ENCODE peak calls at places on chromosome 13, in four cellular contexts. T, G, F and U are unnamed samples.

GRCh38 chr13:49220856-49221614 is 897 bp downstream of the MLNR start:
- DNase-seq in T (no peak), F (no peak), G (peak), U (no peak)

GRCh38 chr13:60627071-60627686 is 230.2 kb downstream of the TDRD3 start:
- DNase-seq in F (no peak), T (no peak), G (peak), U (no peak)

GRCh38 chr13:45337395-45337794 is 3.6 kb downstream of the TPT1 start:
- DNase-seq in F (no peak), G (no peak), T (no peak), U (no peak)

GRCh38 chr13:24275041-24275440 is 34.3 kb upstream of the C1QTNF9 start:
- DNase-seq in G (no peak), T (no peak), F (no peak), U (no peak)

GRCh38 chr13:60410299-60410698 is 13.3 kb downstream of the TDRD3 start:
- DNase-seq in F (no peak), T (no peak), G (no peak), U (no peak)

GRCh38 chr13:113109151-113110047 is 3.8 kb downstream of the F7 start:
- DNase-seq in G (no peak), T (no peak), F (peak), U (no peak)

GRCh38 chr13:113742000-113742441 is 17.0 kb upstream of the TMEM255B start:
- DNase-seq in G (peak), T (no peak), F (peak), U (no peak)

GRCh38 chr13:60146491-60146890 is 17.2 kb downstream of the DIAPH3 start:
- DNase-seq in T (no peak), F (no peak), G (no peak), U (no peak)

GRCh38 chr13:49210114-49210513 is 10.0 kb upstream of the MLNR start:
- DNase-seq in T (no peak), G (no peak), F (no peak), U (no peak)

GRCh38 chr13:94556016-94556415 is 39.9 kb downstream of the TGDS start:
- DNase-seq in F (no peak), T (no peak), G (no peak), U (no peak)

GRCh38 chr13:99296270-99296865 is 10.8 kb downstream of the GPR183 start:
- DNase-seq in G (no peak), F (no peak), T (no peak), U (no peak)

GRCh38 chr13:42732073-42732472 is 49.3 kb upstream of the FAM216B start:
- DNase-seq in F (no peak), T (no peak), G (no peak), U (no peak)

GRCh38 chr13:64278493-64278892 is 2862.8 kb upstream of the PCDH20 start:
- DNase-seq in G (peak), T (peak), F (no peak), U (peak)

GRCh38 chr13:67221630-67222226 is 8.4 kb downstream of the PCDH9 start:
- DNase-seq in T (no peak), F (no peak), G (no peak), U (no peak)

GRCh38 chr13:87872813-87873212 is 201.6 kb downstream of the SLITRK5 start:
- DNase-seq in T (no peak), G (no peak), F (no peak), U (no peak)

GRCh38 chr13:40787062-40787461 is 2.3 kb upstream of the SLC25A15 start:
- DNase-seq in G (peak), T (peak), F (no peak), U (no peak)

GRCh38 chr13:83136660-83137059 is 745.6 kb downstream of the SLITRK1 start:
- DNase-seq in T (no peak), G (no peak), F (no peak), U (no peak)

GRCh38 chr13:94411747-94412146 is 67.7 kb downstream of the DCT start:
- DNase-seq in G (peak), T (no peak), F (no peak), U (no peak)

GRCh38 chr13:77177646-77178045 is 149.2 kb downstream of the MYCBP2 start:
- DNase-seq in T (no peak), G (no peak), F (no peak), U (peak)

GRCh38 chr13:59776924-59777690 is 386.6 kb downstream of the DIAPH3 start:
- DNase-seq in T (peak), F (no peak), G (peak), U (peak)

GRCh38 chr13:78376822-78377221 is 226.5 kb downstream of the POU4F1 start:
- DNase-seq in G (no peak), F (no peak), T (no peak), U (no peak)

GRCh38 chr13:101784313-101784712 is 331.8 kb downstream of the ITGBL1 start:
- DNase-seq in G (no peak), F (no peak), T (no peak), U (no peak)

GRCh38 chr13:41411536-41411935 is 45.8 kb upstream of the RGCC start:
- DNase-seq in T (peak), G (peak), F (no peak), U (peak)

GRCh38 chr13:51805925-51806324 is 2.0 kb upstream of the DHRS12 start:
- DNase-seq in G (no peak), T (no peak), F (no peak), U (no peak)

GRCh38 chr13:98445340-98446233 is 131.3 kb downstream of the STK24 start:
- DNase-seq in F (peak), T (no peak), G (peak), U (peak)

GRCh38 chr13:72180253-72180952 is 313.4 kb upstream of the DACH1 start:
- DNase-seq in F (no peak), G (no peak), T (no peak), U (peak)

GRCh38 chr13:87259479-87260083 is 411.6 kb upstream of the SLITRK5 start:
- DNase-seq in F (no peak), G (peak), T (no peak), U (no peak)

GRCh38 chr13:73991384-73991783 is 142.8 kb downstream of the KLF12 start:
- DNase-seq in G (no peak), T (no peak), F (no peak), U (no peak)

GRCh38 chr13:69751259-69751658 is 356.4 kb upstream of the ATXN8OS start:
- DNase-seq in G (no peak), F (no peak), T (no peak), U (no peak)

DNA sequence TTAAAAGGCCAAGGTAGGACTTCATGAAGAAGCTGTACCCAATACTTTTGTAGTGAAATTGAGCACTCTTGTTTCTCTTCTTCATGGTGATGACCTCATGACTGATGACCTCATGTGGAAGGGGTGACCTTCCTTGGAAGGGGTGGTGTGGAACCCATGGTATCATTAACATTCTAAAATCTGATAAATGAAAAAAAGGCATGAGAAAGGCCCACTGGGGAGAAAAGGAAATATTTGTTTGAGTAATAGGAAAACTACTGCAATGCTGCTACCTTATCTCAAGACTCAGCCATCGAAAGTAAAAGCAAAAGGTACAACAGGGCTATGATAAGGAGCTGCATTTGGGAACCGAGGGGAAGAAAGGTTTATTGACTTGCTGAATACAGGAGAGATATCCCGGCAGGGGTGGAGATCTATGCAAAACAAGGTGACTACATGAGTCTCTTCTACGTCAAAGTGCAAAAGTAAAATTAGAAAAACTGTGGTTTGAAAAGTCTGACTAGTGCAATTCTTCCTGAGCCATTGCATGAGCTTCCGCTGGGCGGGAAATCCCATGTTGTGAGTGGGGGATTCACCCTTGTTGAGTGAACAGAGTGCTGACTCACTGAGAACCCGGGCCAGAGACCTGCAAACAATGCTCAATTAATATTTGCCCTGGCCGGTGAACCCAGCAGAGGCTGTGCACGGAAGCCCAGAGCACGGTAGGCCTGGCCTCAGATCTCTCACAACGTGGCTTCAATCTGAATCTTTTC is 138.9 kb upstream of the RFC3 start:
- DNase-seq in F (peak), G (peak), T (no peak), U (no peak)
- H3K27ac ChIP-seq in F (peak), G (peak), T (no peak), U (no peak)

GRCh38 chr13:29508130-29508873 is 87.2 kb downstream of the SLC7A1 start:
- DNase-seq in F (peak), G (peak), T (peak), U (peak)
- H3K27ac ChIP-seq in F (peak), G (peak), T (no peak), U (no peak)

GRCh38 chr13:32045963-32046785 is 14.6 kb downstream of the FRY start:
- DNase-seq in F (no peak), G (peak), T (no peak), U (peak)
- H3K27ac ChIP-seq in F (peak), G (peak), T (no peak), U (no peak)

GRCh38 chr13:27005976-27006518 is 165.6 kb downstream of the USP12 start:
- DNase-seq in T (no peak), F (no peak), G (no peak), U (no peak)
- H3K27ac ChIP-seq in T (no peak), F (no peak), G (no peak), U (no peak)

GRCh38 chr13:37491661-37492060 is 106.9 kb downstream of the POSTN start:
- DNase-seq in T (no peak), G (no peak), F (no peak), U (no peak)

GRCh38 chr13:37490176-37490575 is 108.4 kb downstream of the POSTN start:
- DNase-seq in T (no peak), F (no peak), G (peak), U (no peak)

GRCh38 chr13:37495046-37495445 is 103.5 kb downstream of the POSTN start:
- DNase-seq in G (peak), F (no peak), T (no peak), U (no peak)

GRCh38 chr13:37492061-37492460 is 106.5 kb downstream of the POSTN start:
- DNase-seq in G (peak), F (no peak), T (no peak), U (no peak)

DNA sequence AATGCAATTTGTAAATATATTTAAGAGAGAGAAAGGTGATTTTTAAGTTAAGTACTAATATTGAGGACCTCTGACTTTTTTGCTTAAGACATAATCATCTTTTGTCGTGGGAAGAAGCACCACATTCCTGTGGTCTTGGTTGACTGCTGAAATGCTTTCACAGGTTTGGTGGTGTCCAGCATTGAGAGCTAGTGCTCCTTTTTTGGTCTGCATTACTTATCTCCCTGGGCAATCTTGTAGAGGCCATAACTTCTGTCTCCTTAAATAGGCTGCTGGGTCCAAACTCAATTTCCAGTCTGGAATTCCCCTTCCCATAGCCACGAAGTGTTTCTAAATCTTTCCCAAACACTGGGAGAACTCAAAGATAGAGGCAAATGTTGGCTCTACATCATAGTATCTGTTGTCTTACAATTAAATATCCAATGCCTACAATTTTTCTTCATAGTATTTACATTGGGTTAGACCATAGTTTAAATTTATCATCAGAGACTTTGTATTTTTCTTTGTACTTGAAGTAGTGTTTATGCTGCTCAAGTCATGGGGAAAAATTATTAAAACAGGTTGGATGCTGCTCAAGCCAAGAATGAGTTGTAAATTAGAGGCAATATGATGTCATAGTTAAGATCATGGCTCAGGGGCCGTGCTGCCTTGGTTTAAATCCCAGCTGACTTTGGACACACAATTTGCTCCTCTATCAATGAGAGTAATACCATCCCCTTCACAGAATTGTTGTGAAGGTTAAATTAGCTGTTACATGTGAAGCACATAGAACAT is 105.6 kb downstream of the POSTN start:
- DNase-seq in F (no peak), G (peak), T (peak), U (peak)
- H3K27ac ChIP-seq in F (no peak), G (peak), T (peak), U (no peak)

DNA sequence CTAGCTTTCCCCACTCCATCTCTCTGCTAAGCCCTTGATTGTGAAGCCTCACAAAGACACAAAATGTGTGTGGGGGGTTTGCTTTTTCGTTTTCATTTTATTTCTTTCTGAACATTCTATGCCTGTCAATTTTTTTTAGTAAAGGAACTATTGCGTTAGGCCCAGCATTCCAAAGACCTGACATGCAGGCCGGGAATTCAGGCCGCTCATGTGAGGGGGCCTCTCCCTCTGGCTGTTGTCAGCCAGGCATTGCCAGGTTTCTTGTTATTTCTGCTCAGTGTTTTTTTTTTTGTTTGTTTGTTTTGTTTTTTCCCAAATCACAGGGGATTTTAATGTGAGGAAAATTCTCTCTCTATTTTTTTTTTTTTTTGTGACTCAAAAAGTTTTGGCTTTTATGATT is 10.3 kb upstream of the MEDAG start:
- DNase-seq in F (no peak), G (peak), T (peak), U (no peak)
- H3K27ac ChIP-seq in F (no peak), G (peak), T (peak), U (no peak)

DNA sequence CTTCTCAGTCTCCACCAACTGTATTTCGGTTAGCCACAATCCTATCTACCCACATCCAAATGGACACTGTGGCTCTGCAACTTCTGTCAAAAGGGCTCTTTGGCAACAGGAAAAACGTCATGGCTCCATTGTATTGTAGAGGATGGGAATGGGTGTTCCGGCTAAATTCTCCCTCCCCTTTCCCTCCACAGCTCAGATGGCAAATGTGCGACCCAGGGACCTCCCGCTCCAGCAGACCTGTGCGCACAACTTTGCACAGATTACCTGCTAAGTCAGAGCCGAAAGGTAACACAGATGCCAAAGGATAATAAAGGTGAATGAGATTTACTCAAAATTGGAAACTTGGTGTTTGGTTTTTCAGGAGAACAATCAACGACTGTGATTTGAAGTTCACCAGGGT is 948 bp upstream of the KL start:
- DNase-seq in G (no peak), F (no peak), T (no peak), U (no peak)
- H3K27ac ChIP-seq in G (no peak), F (peak), T (no peak), U (no peak)

GRCh38 chr13:28820099-28821051 is at the start of gene MTUS2:
- DNase-seq in G (peak), T (no peak), F (no peak), U (no peak)
- H3K27ac ChIP-seq in G (no peak), T (no peak), F (peak), U (no peak)